ENCODE peak calls at places on chromosomes 16 and 17, in nine cellular contexts. M, P, A, L, G, C, Y, B and D are unnamed samples.

GRCh38 chr17:41975099-41976083 is 8.8 kb downstream of the CNP start:
- DNase-seq in M (peak), P (no peak), A (no peak), L (peak), G (no peak), C (no peak), Y (no peak), B (no peak), D (no peak)

GRCh38 chr16:80743772-80744171 is 60.6 kb downstream of the CDYL2 start:
- DNase-seq in M (no peak), P (no peak), A (no peak), L (no peak), G (no peak), C (no peak), Y (no peak), B (no peak), D (no peak)

GRCh38 chr17:18986541-18987229 is 17.9 kb downstream of the FAM83G start:
- DNase-seq in M (peak), P (no peak), A (no peak), L (no peak), G (no peak), C (no peak), Y (no peak), B (no peak), D (no peak)

GRCh38 chr17:48630925-48631692 is 5.0 kb upstream of the HOXB9 start:
- DNase-seq in M (no peak), P (no peak), A (no peak), L (no peak), G (peak), C (no peak), Y (no peak), B (no peak), D (no peak)

GRCh38 chr17:15744091-15744676 is 12.1 kb downstream of the TBC1D26 start:
- DNase-seq in M (no peak), P (no peak), A (no peak), L (no peak), G (no peak), C (no peak), Y (no peak), B (no peak), D (no peak)

GRCh38 chr17:5069724-5070123 is 8.5 kb upstream of the ZFP3 start:
- DNase-seq in M (no peak), P (no peak), A (no peak), L (no peak), G (no peak), C (no peak), Y (no peak), B (no peak), D (no peak)

GRCh38 chr16:53282975-53283946 is 151.0 kb upstream of the RBL2 start:
- DNase-seq in M (no peak), P (no peak), A (peak), L (no peak), G (no peak), C (no peak), Y (peak), B (no peak), D (no peak)

GRCh38 chr17:48578616-48579560 is 738 bp upstream of the HOXB4 start:
- DNase-seq in M (no peak), P (no peak), A (no peak), L (no peak), G (no peak), C (no peak), Y (no peak), B (no peak), D (no peak)

GRCh38 chr17:70144260-70144846 is 25.0 kb upstream of the KCNJ2 start:
- DNase-seq in M (no peak), P (no peak), A (peak), L (no peak), G (no peak), C (no peak), Y (no peak), B (no peak), D (no peak)

GRCh38 chr17:27539152-27539551 is 82.9 kb downstream of the KSR1 start:
- DNase-seq in M (no peak), P (no peak), A (no peak), L (peak), G (no peak), C (no peak), Y (no peak), B (no peak), D (no peak)

GRCh38 chr17:36901506-36901905 is 35.8 kb upstream of the LHX1 start:
- DNase-seq in M (no peak), P (no peak), A (peak), L (no peak), G (no peak), C (no peak), Y (no peak), B (peak), D (no peak)

GRCh38 chr16:57711993-57712392 is 17.4 kb downstream of the DRC7 start:
- DNase-seq in M (no peak), P (no peak), A (no peak), L (no peak), G (no peak), C (no peak), Y (no peak), B (no peak), D (no peak)

GRCh38 chr16:27238016-27238587 is 30.5 kb downstream of the NSMCE1 start:
- DNase-seq in M (no peak), P (no peak), A (no peak), L (no peak), G (peak), C (no peak), Y (no peak), B (no peak), D (no peak)

GRCh38 chr17:51059781-51060180 is 60.9 kb downstream of the SPAG9 start:
- DNase-seq in M (no peak), P (no peak), A (no peak), L (no peak), G (no peak), C (no peak), Y (no peak), B (no peak), D (no peak)

GRCh38 chr16:75281826-75282225 is 30.4 kb upstream of the BCAR1 start:
- DNase-seq in M (no peak), P (no peak), A (no peak), L (no peak), G (no peak), C (no peak), Y (no peak), B (no peak), D (no peak)

GRCh38 chr17:31274252-31274651 is 22.8 kb downstream of the OMG start:
- DNase-seq in M (no peak), P (no peak), A (peak), L (no peak), G (no peak), C (no peak), Y (no peak), B (no peak), D (no peak)

GRCh38 chr16:1523581-1524245 is 9.8 kb upstream of the TMEM204 start:
- DNase-seq in M (no peak), P (no peak), A (no peak), L (no peak), G (no peak), C (no peak), Y (no peak), B (no peak), D (no peak)

GRCh38 chr16:78240459-78241222 is 141.2 kb downstream of the WWOX start:
- DNase-seq in M (peak), P (no peak), A (peak), L (no peak), G (no peak), C (no peak), Y (no peak), B (no peak), D (no peak)

GRCh38 chr17:36500745-36501225 is 14.3 kb downstream of the ZNHIT3 start:
- DNase-seq in M (no peak), P (no peak), A (no peak), L (no peak), G (no peak), C (no peak), Y (no peak), B (no peak), D (no peak)

GRCh38 chr17:45371414-45372324 is 54.8 kb upstream of the MAP3K14 start:
- DNase-seq in M (peak), P (peak), A (peak), L (peak), G (peak), C (peak), Y (peak), B (peak), D (peak)

GRCh38 chr17:80885922-80886582 is 105.6 kb upstream of the CHMP6 start:
- DNase-seq in M (peak), P (no peak), A (no peak), L (peak), G (no peak), C (no peak), Y (no peak), B (no peak), D (no peak)

GRCh38 chr16:31113420-31114124 is 3.9 kb upstream of the KAT8 start:
- DNase-seq in M (no peak), P (no peak), A (no peak), L (no peak), G (no peak), C (no peak), Y (no peak), B (no peak), D (no peak)

GRCh38 chr17:68776451-68776850 is 175.3 kb upstream of the FAM20A start:
- DNase-seq in M (no peak), P (no peak), A (no peak), L (no peak), G (no peak), C (no peak), Y (no peak), B (no peak), D (no peak)

GRCh38 chr17:13940858-13941665 is 128.2 kb upstream of the COX10 start:
- DNase-seq in M (no peak), P (no peak), A (no peak), L (no peak), G (no peak), C (no peak), Y (no peak), B (no peak), D (no peak)

GRCh38 chr16:75589301-75589700 is 23.1 kb downstream of the GABARAPL2 start:
- DNase-seq in M (no peak), P (peak), A (no peak), L (no peak), G (no peak), C (no peak), Y (no peak), B (no peak), D (no peak)

GRCh38 chr17:16507918-16508533 is 16.0 kb upstream of the LRRC75A start:
- DNase-seq in M (no peak), P (no peak), A (no peak), L (no peak), G (peak), C (no peak), Y (no peak), B (no peak), D (no peak)

GRCh38 chr17:47686661-47687327 is 7.2 kb upstream of the TBKBP1 start:
- DNase-seq in M (no peak), P (no peak), A (peak), L (no peak), G (no peak), C (no peak), Y (no peak), B (no peak), D (no peak)

GRCh38 chr17:44004761-44005526 is 522 bp downstream of the NAGS start:
- DNase-seq in M (peak), P (no peak), A (no peak), L (no peak), G (peak), C (no peak), Y (no peak), B (peak), D (no peak)

GRCh38 chr17:45225051-45225700 is 3.5 kb downstream of the FMNL1 start:
- DNase-seq in M (peak), P (no peak), A (no peak), L (no peak), G (no peak), C (no peak), Y (no peak), B (no peak), D (no peak)

GRCh38 chr17:55624789-55625433 is 97.8 kb downstream of the TMEM100 start:
- DNase-seq in M (no peak), P (no peak), A (no peak), L (no peak), G (no peak), C (no peak), Y (no peak), B (no peak), D (no peak)

GRCh38 chr17:21522755-21523154 is 146.6 kb downstream of the KCNJ12 start:
- DNase-seq in M (no peak), P (no peak), A (no peak), L (no peak), G (no peak), C (no peak), Y (no peak), B (no peak), D (peak)

GRCh38 chr17:21523482-21524210 is 147.5 kb downstream of the KCNJ12 start:
- DNase-seq in M (no peak), P (no peak), A (peak), L (no peak), G (no peak), C (no peak), Y (no peak), B (no peak), D (peak)

GRCh38 chr17:21524211-21524591 is 148.0 kb downstream of the KCNJ12 start:
- DNase-seq in M (no peak), P (no peak), A (peak), L (no peak), G (no peak), C (no peak), Y (no peak), B (no peak), D (peak)

GRCh38 chr17:21528031-21528684 is 152.0 kb downstream of the KCNJ12 start:
- DNase-seq in M (no peak), P (no peak), A (no peak), L (no peak), G (no peak), C (no peak), Y (no peak), B (no peak), D (no peak)

GRCh38 chr17:21525464-21526130 is 149.4 kb downstream of the KCNJ12 start:
- DNase-seq in M (no peak), P (no peak), A (no peak), L (no peak), G (no peak), C (no peak), Y (no peak), B (no peak), D (peak)
- TF ChIP-seq CTCF in M (no peak), P (no peak), A (peak), L (no peak), G (no peak), C (no peak), Y (no peak), B (no peak), D (no peak)

GRCh38 chr17:58121925-58122324 is 26.3 kb upstream of the OR4D1 start:
- DNase-seq in M (no peak), P (no peak), A (peak), L (no peak), G (no peak), C (no peak), Y (no peak), B (peak), D (no peak)
- TF ChIP-seq CTCF in M (no peak), P (no peak), A (peak), L (no peak), G (no peak), C (no peak), Y (peak), B (no peak), D (peak)

DNA sequence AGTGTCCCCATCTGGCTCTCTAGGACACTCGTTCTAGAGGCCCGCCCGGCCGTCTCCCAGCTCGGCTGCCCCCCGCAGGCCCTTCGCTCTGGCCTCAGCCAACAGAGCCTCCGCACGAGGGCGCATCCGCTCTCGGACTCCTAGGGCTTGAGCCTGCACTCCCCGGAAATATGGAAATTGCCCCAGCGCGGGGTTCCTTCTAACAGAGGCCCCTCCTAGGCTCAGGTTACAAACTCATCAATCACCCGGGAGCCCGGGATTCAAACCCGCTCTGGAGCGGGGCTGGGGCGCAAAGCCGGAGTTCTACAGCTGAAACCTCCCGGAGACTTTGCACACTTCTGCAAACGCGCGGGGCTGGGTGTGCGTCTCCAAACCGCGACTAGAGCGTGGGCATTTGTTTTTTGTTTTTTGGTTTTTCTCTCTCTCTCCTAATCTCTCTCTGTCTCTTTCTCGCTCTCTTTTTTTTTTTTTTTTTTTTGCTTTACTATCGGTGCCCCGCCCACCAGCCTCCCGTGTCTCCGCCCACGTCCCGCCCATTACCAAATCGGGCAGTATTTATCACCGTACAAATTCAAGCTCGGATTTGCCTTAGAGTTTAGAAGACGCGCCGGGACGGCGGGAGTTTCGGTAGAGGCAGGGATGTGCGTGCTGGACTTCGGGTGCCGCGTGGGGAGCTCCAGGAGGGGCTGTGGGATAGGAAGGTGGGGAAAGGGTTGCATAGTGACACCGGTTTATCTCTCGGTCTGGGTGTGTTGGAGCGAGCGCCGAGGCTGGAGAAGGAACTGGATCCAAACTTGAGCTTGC is 2.4 kb upstream of the FOXL1 start:
- DNase-seq in M (peak), P (peak), A (peak), L (no peak), G (peak), C (peak), Y (no peak), B (peak), D (peak)
- TF ChIP-seq CTCF in M (peak), P (peak), A (peak), L (peak), G (no peak), C (peak), Y (peak), B (no peak), D (peak)

GRCh38 chr17:65531508-65532431 is 29.7 kb downstream of the AXIN2 start:
- DNase-seq in M (no peak), P (peak), A (peak), L (no peak), G (peak), C (no peak), Y (no peak), B (peak), D (no peak)
- TF ChIP-seq CTCF in M (peak), P (peak), A (peak), L (no peak), G (peak), C (peak), Y (no peak), B (no peak), D (no peak)

GRCh38 chr17:72077326-72077960 is 43.4 kb upstream of the SOX9 start:
- DNase-seq in M (no peak), P (peak), A (no peak), L (no peak), G (no peak), C (no peak), Y (no peak), B (no peak), D (no peak)
- TF ChIP-seq CTCF in M (no peak), P (no peak), A (no peak), L (no peak), G (no peak), C (no peak), Y (peak), B (no peak), D (no peak)

GRCh38 chr17:78130439-78131101 is at the start of gene TMC8:
- DNase-seq in M (peak), P (no peak), A (no peak), L (no peak), G (peak), C (no peak), Y (no peak), B (no peak), D (no peak)
- TF ChIP-seq CTCF in M (no peak), P (no peak), A (no peak), L (no peak), G (no peak), C (no peak), Y (no peak), B (no peak), D (no peak)

GRCh38 chr16:73058616-73059409 is 10.9 kb upstream of the ZFHX3 start:
- DNase-seq in M (peak), P (no peak), A (peak), L (no peak), G (no peak), C (no peak), Y (no peak), B (peak), D (no peak)

GRCh38 chr16:73056383-73056782 is 8.5 kb upstream of the ZFHX3 start:
- DNase-seq in M (no peak), P (no peak), A (no peak), L (no peak), G (no peak), C (no peak), Y (no peak), B (no peak), D (no peak)

GRCh38 chr16:73056911-73057310 is 9.0 kb upstream of the ZFHX3 start:
- DNase-seq in M (no peak), P (no peak), A (peak), L (no peak), G (no peak), C (no peak), Y (no peak), B (no peak), D (no peak)

GRCh38 chr16:73058221-73058615 is 10.3 kb upstream of the ZFHX3 start:
- DNase-seq in M (peak), P (no peak), A (no peak), L (no peak), G (peak), C (no peak), Y (no peak), B (no peak), D (no peak)

DNA sequence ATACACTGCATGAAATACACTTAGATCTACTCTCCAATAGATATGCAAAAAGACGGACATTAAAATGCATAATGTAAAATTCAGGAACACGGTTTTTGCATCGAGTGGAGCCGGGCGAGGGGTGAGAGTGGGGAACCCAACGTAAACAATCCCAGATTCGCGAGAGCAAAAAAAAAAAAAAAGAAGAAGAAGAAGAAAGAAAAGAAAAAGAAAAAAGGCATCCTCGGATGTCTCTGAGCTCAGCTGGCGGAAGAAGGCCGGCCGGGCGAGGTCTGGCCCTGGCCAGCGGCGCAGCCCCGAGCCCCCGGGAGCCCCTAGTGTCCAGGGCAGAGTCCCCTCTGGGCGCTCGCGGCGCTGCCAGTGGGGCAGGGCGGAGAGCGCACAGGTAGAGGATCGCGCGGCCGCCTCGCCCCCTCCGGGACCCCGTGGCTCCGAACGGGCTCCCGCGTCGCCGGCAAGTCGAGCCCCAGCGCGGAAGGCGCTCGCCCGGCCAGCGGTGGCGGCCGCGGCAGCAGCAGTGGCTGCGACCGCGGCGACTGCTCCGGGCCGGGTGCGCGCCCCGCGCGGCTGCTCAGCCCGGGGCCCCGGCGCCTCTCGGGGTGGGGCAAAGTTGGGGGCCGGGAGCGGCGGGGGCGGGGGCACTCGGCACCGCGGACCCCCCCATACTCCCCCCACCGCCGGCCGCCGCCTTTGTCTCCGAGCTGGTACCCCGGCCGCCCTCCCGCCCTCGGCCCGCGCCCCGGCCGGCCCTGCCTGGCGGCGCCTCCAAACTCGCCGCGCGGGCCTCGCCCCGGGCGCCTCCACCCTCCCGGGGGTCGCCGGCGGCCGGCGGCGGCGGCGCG is 9.7 kb upstream of the ZFHX3 start:
- DNase-seq in M (no peak), P (no peak), A (peak), L (no peak), G (no peak), C (no peak), Y (no peak), B (peak), D (no peak)
- TF ChIP-seq CTCF in M (no peak), P (peak), A (peak), L (no peak), G (peak), C (no peak), Y (peak), B (no peak), D (peak)